ENCODE peak calls at places on chromosomes 3 and 15, in six cellular contexts. L is aorta, M is cardiac muscle cell, B is GM12878, Q is DND-41, E is tibial artery. X is an unnamed sample. For H3K36me3, the result is how much of the 10 kb centered on the place peaks cover.

GRCh38 chr3:51500632-51501131 is 867 bp upstream of the DCAF1 start:
- DNase-seq in L (peak), M (no peak), B (no peak), Q (peak), E (peak), X (no peak)

GRCh38 chr15:75153084-75153483 is 48.6 kb upstream of the C15orf39 start:
- DNase-seq in L (no peak), M (peak), B (no peak), Q (peak), E (no peak), X (peak)

GRCh38 chr3:50154840-50155490 is at the start of gene SEMA3F:
- DNase-seq in L (peak), M (peak), B (no peak), Q (no peak), E (peak), X (peak)

GRCh38 chr3:133295199-133295901 is 104.5 kb upstream of the BFSP2 start:
- DNase-seq in L (no peak), M (peak), B (peak), Q (no peak), E (no peak), X (no peak)

GRCh38 chr15:25481208-25481862 is 42.5 kb upstream of the UBE3A start:
- DNase-seq in L (no peak), M (no peak), B (no peak), Q (no peak), E (no peak), X (no peak)

GRCh38 chr3:36741285-36741684 is 23.1 kb downstream of the DCLK3 start:
- DNase-seq in L (no peak), M (peak), B (no peak), Q (no peak), E (no peak), X (no peak)

GRCh38 chr3:53956591-53956990 is 64.9 kb upstream of the SELENOK start:
- DNase-seq in L (no peak), M (no peak), B (no peak), Q (no peak), E (no peak), X (no peak)

GRCh38 chr3:64267774-64268604 is 42.7 kb upstream of the PRICKLE2 start:
- DNase-seq in L (peak), M (peak), B (no peak), Q (no peak), E (peak), X (no peak)

GRCh38 chr3:123476967-123477750 is 28.3 kb upstream of the ADCY5 start:
- DNase-seq in L (no peak), M (no peak), B (no peak), Q (no peak), E (no peak), X (no peak)

GRCh38 chr3:118101891-118102290 is 932.8 kb downstream of the IGSF11 start:
- DNase-seq in L (no peak), M (no peak), B (no peak), Q (no peak), E (no peak), X (no peak)

GRCh38 chr15:99137111-99137546 is 32.2 kb downstream of the SYNM start:
- DNase-seq in L (no peak), M (no peak), B (no peak), Q (no peak), E (no peak), X (no peak)

GRCh38 chr15:62845239-62846126 is 197.1 kb upstream of the TPM1 start:
- DNase-seq in L (no peak), M (no peak), B (no peak), Q (no peak), E (no peak), X (no peak)

GRCh38 chr3:177610677-177611654 is 413.7 kb upstream of the TBL1XR1 start:
- DNase-seq in L (no peak), M (no peak), B (no peak), Q (peak), E (no peak), X (no peak)

GRCh38 chr15:45499426-45499825 is 23.1 kb downstream of the SLC30A4 start:
- DNase-seq in L (no peak), M (peak), B (no peak), Q (no peak), E (no peak), X (no peak)

GRCh38 chr15:92839696-92840095 is 60.4 kb upstream of the CHD2 start:
- DNase-seq in L (no peak), M (no peak), B (no peak), Q (peak), E (no peak), X (peak)

GRCh38 chr3:62387251-62387650 is 13.9 kb upstream of the FEZF2 start:
- DNase-seq in L (no peak), M (no peak), B (no peak), Q (no peak), E (no peak), X (no peak)

GRCh38 chr3:78414261-78414660 is 1353.5 kb downstream of the ROBO1 start:
- DNase-seq in L (no peak), M (no peak), B (no peak), Q (no peak), E (no peak), X (no peak)

GRCh38 chr3:122146466-122146865 is 37.0 kb upstream of the CASR start:
- DNase-seq in L (no peak), M (no peak), B (peak), Q (no peak), E (no peak), X (no peak)

GRCh38 chr3:4750306-4751056 is 228.8 kb upstream of the BHLHE40 start:
- DNase-seq in L (no peak), M (no peak), B (no peak), Q (no peak), E (no peak), X (no peak)

GRCh38 chr15:24269166-24269571 is 406.4 kb upstream of the NPAP1 start:
- DNase-seq in L (no peak), M (no peak), B (no peak), Q (peak), E (no peak), X (no peak)

GRCh38 chr3:3127432-3128010 is 781 bp downstream of the TRNT1 start:
- DNase-seq in L (no peak), M (peak), B (no peak), Q (peak), E (no peak), X (peak)

GRCh38 chr3:178771511-178771910 is 235.3 kb downstream of the KCNMB2 start:
- DNase-seq in L (no peak), M (no peak), B (no peak), Q (no peak), E (no peak), X (no peak)

GRCh38 chr3:38005076-38006020 is 14.8 kb downstream of the VILL start:
- DNase-seq in L (peak), M (peak), B (no peak), Q (no peak), E (no peak), X (no peak)

GRCh38 chr3:143973352-143974021 is 1.9 kb downstream of the DIPK2A start:
- DNase-seq in L (no peak), M (peak), B (no peak), Q (peak), E (no peak), X (no peak)

GRCh38 chr3:169694117-169694516 is 30.6 kb upstream of the MECOM start:
- DNase-seq in L (no peak), M (peak), B (no peak), Q (no peak), E (no peak), X (no peak)

GRCh38 chr15:66829551-66830131 is 127.6 kb downstream of the SMAD6 start:
- DNase-seq in L (no peak), M (no peak), B (no peak), Q (no peak), E (no peak), X (no peak)

GRCh38 chr3:197023241-197023997 is 6.2 kb downstream of the MELTF start:
- DNase-seq in L (no peak), M (no peak), B (peak), Q (no peak), E (no peak), X (peak)

GRCh38 chr3:191376742-191377141 is 46.4 kb upstream of the UTS2B start:
- DNase-seq in L (no peak), M (peak), B (no peak), Q (no peak), E (no peak), X (no peak)

GRCh38 chr15:98964461-98965454 is 42.8 kb downstream of the PGPEP1L start:
- DNase-seq in L (no peak), M (peak), B (no peak), Q (no peak), E (no peak), X (no peak)

GRCh38 chr15:89417206-89417725 is 79.1 kb downstream of the RHCG start:
- DNase-seq in L (no peak), M (no peak), B (no peak), Q (no peak), E (no peak), X (no peak)

GRCh38 chr3:65879372-65879771 is 159.3 kb downstream of the MAGI1 start:
- DNase-seq in L (no peak), M (no peak), B (no peak), Q (no peak), E (no peak), X (no peak)

GRCh38 chr3:169243122-169243521 is 420.4 kb downstream of the MECOM start:
- DNase-seq in L (no peak), M (peak), B (no peak), Q (no peak), E (no peak), X (no peak)

GRCh38 chr15:65323071-65323511 is 18.6 kb downstream of the RNU5B-1 start:
- DNase-seq in L (no peak), M (peak), B (no peak), Q (no peak), E (no peak), X (no peak)

GRCh38 chr3:188946837-188947236 is 224.9 kb upstream of the TPRG1 start:
- DNase-seq in L (no peak), M (peak), B (no peak), Q (no peak), E (no peak), X (no peak)
- H3K27ac ChIP-seq in L (no peak), M (peak), B (no peak), Q (no peak), E (peak), X (no peak)

DNA sequence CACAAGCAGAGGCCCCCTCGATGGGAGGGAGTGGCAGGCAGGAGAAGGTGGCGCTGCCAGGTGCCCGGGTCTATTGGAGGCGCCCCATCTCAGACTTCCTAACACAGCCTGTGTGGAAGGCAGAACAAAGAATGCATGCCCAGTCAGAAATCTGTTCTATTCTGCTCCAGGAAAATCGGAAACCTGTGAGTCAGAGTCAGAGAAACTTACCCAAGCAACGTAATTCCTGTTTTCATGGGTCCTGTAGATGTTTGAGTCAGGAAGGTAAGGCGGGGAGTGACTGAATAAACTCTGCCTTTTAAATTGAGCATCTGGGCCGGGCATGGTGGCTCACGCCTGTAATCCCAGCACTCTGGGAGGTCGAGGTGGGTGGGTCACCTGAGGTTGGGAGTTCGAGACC is 13.7 kb downstream of the MAP6D1 start:
- DNase-seq in L (peak), M (no peak), B (no peak), Q (no peak), E (no peak), X (no peak)
- H3K36me3 ChIP-seq in L (under half), M (under half), B (under half), Q (half or more), E (half or more), X (half or more)

DNA sequence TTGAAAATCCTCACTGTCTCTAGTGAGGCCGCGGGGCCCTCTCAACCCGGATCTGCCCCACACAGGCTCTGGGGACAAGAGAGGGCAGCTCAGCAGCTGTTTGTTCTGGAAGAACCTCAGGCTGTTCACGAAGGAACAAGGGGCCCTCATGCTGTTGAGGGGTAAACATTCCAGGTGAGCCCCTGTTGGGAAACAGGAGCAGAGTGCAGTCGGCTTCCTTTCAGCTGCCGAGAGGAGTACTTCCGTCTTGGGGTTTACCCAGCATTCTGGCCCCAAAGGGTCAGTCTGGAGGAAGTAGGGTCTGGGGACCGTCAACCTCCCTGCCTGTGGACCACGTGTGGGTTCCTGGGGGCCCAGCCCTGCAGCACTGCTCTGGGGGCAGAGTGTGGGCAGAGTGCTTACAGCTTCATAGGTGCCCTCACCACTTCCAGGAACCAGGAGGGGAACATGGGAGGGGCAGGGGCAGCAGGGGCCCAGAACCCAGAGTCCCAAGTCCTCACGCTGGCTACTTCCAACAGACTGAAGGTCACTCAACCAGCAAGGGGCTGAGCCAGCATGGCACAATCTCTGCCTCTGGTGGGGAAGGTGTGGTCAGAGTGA is 49.2 kb upstream of the CTSH start:
- DNase-seq in L (no peak), M (no peak), B (no peak), Q (no peak), E (no peak), X (no peak)
- H3K27ac ChIP-seq in L (no peak), M (no peak), B (no peak), Q (no peak), E (no peak), X (no peak)

DNA sequence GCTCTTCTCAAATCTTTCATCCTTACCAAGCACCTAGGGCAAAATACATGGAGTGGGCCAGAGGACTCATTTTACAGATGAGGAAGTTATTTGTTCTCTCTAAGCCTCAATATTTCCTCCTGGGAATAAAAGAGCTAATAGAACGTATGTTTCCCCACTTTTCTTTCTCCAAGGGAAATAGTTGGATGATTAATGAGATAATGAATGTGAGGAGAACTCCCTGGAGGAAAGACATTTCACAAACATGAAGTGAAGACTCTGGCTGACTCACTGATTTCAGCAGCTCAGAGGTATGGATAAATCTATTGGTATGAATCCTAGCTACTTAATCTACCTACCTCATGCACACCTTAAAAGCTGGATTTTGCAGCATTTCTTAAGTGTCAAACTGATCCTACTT is 98.4 kb downstream of the ECT2 start:
- DNase-seq in L (no peak), M (peak), B (no peak), Q (no peak), E (no peak), X (no peak)
- H3K36me3 ChIP-seq in L (under half), M (under half), B (under half), Q (under half), E (under half), X (under half)

GRCh38 chr3:150370982-150371381 is 37.1 kb upstream of the TSC22D2 start:
- DNase-seq in L (no peak), M (no peak), B (no peak), Q (no peak), E (no peak), X (no peak)

GRCh38 chr3:150372320-150373118 is 35.6 kb upstream of the TSC22D2 start:
- DNase-seq in L (no peak), M (no peak), B (no peak), Q (no peak), E (no peak), X (peak)

GRCh38 chr3:150370129-150370602 is 37.9 kb upstream of the TSC22D2 start:
- DNase-seq in L (no peak), M (peak), B (no peak), Q (no peak), E (peak), X (no peak)

GRCh38 chr3:150373234-150373633 is 34.9 kb upstream of the TSC22D2 start:
- DNase-seq in L (no peak), M (no peak), B (no peak), Q (no peak), E (no peak), X (no peak)

DNA sequence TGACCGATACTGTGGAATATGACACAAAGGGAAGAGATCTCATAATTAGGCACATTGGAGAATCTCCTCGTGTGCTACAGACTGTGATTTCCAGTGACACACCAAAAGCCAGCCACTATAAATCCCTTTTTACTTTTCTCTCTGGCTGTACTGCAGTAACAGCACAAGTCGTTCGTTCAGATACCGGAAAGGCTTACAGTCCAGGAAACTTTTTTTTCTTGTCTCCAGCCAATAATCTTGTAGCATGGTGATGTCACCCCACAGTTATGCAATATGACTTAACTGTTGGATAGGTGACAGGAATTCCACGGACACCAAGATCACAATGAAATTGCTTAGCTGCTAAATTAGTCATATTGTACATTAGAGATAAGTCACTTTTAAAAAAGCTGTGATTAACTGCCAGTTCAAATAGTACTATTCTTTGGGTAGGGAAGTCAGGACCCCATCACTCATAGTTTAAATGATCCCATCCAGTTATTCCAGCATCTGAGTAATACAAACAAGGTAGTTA is 36.3 kb upstream of the TSC22D2 start:
- DNase-seq in L (no peak), M (peak), B (no peak), Q (no peak), E (no peak), X (no peak)
- H3K27ac ChIP-seq in L (peak), M (peak), B (no peak), Q (no peak), E (peak), X (no peak)

GRCh38 chr15:85318048-85318731 is 62.2 kb upstream of the AKAP13 start:
- DNase-seq in L (no peak), M (peak), B (peak), Q (no peak), E (no peak), X (peak)
- H3K36me3 ChIP-seq in L (under half), M (under half), B (under half), Q (under half), E (under half), X (under half)

GRCh38 chr3:33233884-33234283 is 15.3 kb upstream of the SUSD5 start:
- DNase-seq in L (no peak), M (no peak), B (no peak), Q (no peak), E (no peak), X (no peak)

GRCh38 chr3:33231755-33232465 is 13.3 kb upstream of the SUSD5 start:
- DNase-seq in L (no peak), M (no peak), B (no peak), Q (no peak), E (no peak), X (no peak)

GRCh38 chr3:33229947-33230346 is 11.3 kb upstream of the SUSD5 start:
- DNase-seq in L (no peak), M (no peak), B (no peak), Q (no peak), E (no peak), X (no peak)

DNA sequence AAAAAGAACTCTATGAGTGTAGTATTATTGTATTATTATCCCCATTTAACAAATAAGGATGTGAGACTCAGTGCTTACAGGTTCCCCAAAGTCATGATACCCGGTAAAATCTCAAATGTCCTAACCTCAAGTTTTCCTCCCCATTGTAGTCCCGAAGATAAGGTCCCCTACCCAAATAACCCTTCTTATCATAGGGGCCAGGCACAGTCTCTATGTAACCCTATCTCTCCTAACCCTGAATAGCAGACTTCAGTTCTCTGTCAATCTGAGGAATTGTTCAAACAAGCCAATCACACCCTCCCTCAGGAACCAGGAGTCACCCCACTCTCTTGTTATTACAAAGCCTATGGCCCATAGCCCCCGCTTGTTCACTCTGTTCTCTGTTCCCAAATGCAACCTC is 10.5 kb upstream of the SUSD5 start:
- DNase-seq in L (no peak), M (no peak), B (no peak), Q (no peak), E (no peak), X (no peak)
- H3K27ac ChIP-seq in L (no peak), M (no peak), B (no peak), Q (no peak), E (no peak), X (no peak)